ENCODE peak calls at places on chromosomes 7 and 10, in six cellular contexts. E, V, K, J, X and A are unnamed samples.

GRCh38 chr10:96984512-96985225 is 152.6 kb downstream of the LCOR start:
- DNase-seq in V (no peak), J (no peak), K (no peak), E (no peak), X (no peak), A (no peak)

GRCh38 chr7:149385195-149385955 is 75.5 kb downstream of the ZNF777 start:
- DNase-seq in E (no peak), K (no peak), V (no peak), J (no peak), X (no peak), A (peak; percentile 12)

GRCh38 chr7:104979167-104979841 is 34.7 kb upstream of the KMT2E start:
- DNase-seq in V (no peak), J (peak; percentile 75), X (peak; percentile 86), E (no peak), K (no peak), A (peak; percentile 62)

GRCh38 chr7:40205992-40206391 is 71.2 kb downstream of the SUGCT start:
- DNase-seq in K (no peak), V (no peak), E (no peak), X (no peak), J (no peak), A (no peak)

GRCh38 chr7:115300228-115300870 is 378.5 kb downstream of the MDFIC start:
- DNase-seq in V (no peak), J (no peak), X (no peak), E (no peak), K (peak; percentile 67), A (no peak)

GRCh38 chr7:143015926-143016490 is 10.9 kb downstream of the OR9A2 start:
- DNase-seq in E (no peak), J (no peak), V (no peak), K (no peak), X (peak; percentile 26), A (no peak)

GRCh38 chr10:124324856-124325657 is 93.7 kb downstream of the OAT start:
- DNase-seq in K (no peak), V (no peak), J (no peak), X (no peak), E (no peak), A (no peak)

GRCh38 chr10:21144047-21144446 is 246.9 kb upstream of the NEBL start:
- DNase-seq in K (no peak), X (no peak), J (no peak), E (no peak), V (no peak), A (no peak)

GRCh38 chr10:99832439-99832838 is 50.0 kb downstream of the ABCC2 start:
- DNase-seq in E (no peak), K (no peak), X (no peak), J (no peak), V (no peak), A (no peak)

GRCh38 chr7:63900394-63901203 is 98.0 kb upstream of the ZNF722 start:
- DNase-seq in V (peak; percentile 94), X (peak; percentile 42), E (peak; percentile 81), J (peak; percentile 96), K (no peak), A (no peak)

GRCh38 chr10:110495731-110496552 is 1.8 kb upstream of the DUSP5 start:
- DNase-seq in E (no peak), J (peak; percentile 56), V (peak; percentile 65), X (peak; percentile 44), K (no peak), A (peak; percentile 77)

GRCh38 chr10:30840386-30841074 is 191.1 kb downstream of the ZNF438 start:
- DNase-seq in K (no peak), J (peak; percentile 77), V (no peak), E (no peak), X (no peak), A (peak; percentile 78)

GRCh38 chr7:22718911-22719420 is 8.0 kb upstream of the IL6 start:
- DNase-seq in J (no peak), K (no peak), E (no peak), X (no peak), V (no peak), A (no peak)